ENCODE peak calls at places on chromosomes 11 and 22, in ten cellular contexts. J is GDM1; B is stimulated activated CD4-positive, alpha-beta T cell treated with anti-CD3 and anti-CD28 coated beads, Interleukin-4, amount 100 ng/mL, for 4 hours; G is bronchial epithelial cell; H is NB4; M is fibroblast of lung; P is GM12865; U is HCEC 1CT; N is BE2C; V is midbrain. Q is an unnamed sample.
A peak's percentile ranks its signal among the peaks of the same experiment; 100 is the strongest.

GRCh38 chr11:126146454-126147192 is 64.8 kb downstream of the RPUSD4 start:
- DNase-seq in J (no peak), B (no peak), G (no peak), H (no peak), M (no peak), P (no peak), U (no peak), N (no peak), V (peak; percentile 50), Q (peak; percentile 48)

GRCh38 chr11:74011360-74012071 is 2.6 kb upstream of the UCP3 start:
- DNase-seq in J (no peak), B (peak; percentile 11), G (no peak), H (peak; percentile 65), M (no peak), P (peak; percentile 86), U (no peak), N (no peak), V (no peak), Q (no peak)

GRCh38 chr11:19577391-19577831 is 135.2 kb upstream of the NAV2 start:
- DNase-seq in J (no peak), B (no peak), G (no peak), H (no peak), M (no peak), P (no peak), U (no peak), N (no peak), V (no peak), Q (no peak)

GRCh38 chr11:130415719-130416536 is 12.5 kb downstream of the ADAMTS8 start:
- DNase-seq in J (no peak), B (no peak), G (no peak), H (no peak), M (no peak), P (no peak), U (no peak), N (no peak), V (no peak), Q (no peak)

GRCh38 chr22:30301995-30302809 is 12.9 kb upstream of the CASTOR1 start:
- DNase-seq in J (peak; percentile 76), B (no peak), G (peak; percentile 77), H (peak; percentile 83), M (peak; percentile 86), P (peak; percentile 24), U (peak; percentile 42), N (no peak), V (peak; percentile 34), Q (no peak)

GRCh38 chr11:79095424-79095823 is 345.4 kb downstream of the TENM4 start:
- DNase-seq in J (no peak), B (no peak), G (no peak), H (no peak), M (no peak), P (no peak), U (no peak), N (no peak), V (no peak), Q (no peak)

GRCh38 chr22:39144101-39144815 is 8.2 kb downstream of the CBX7 start:
- DNase-seq in J (peak; percentile 20), B (peak; percentile 37), G (peak; percentile 12), H (peak; percentile 43), M (peak; percentile 41), P (peak; percentile 82), U (peak; percentile 2), N (no peak), V (peak; percentile 10), Q (no peak)

GRCh38 chr11:58965246-58965985 is 26.1 kb downstream of the GLYATL1 start:
- DNase-seq in J (no peak), B (no peak), G (peak; percentile 46), H (no peak), M (no peak), P (no peak), U (peak; percentile 49), N (no peak), V (no peak), Q (no peak)

GRCh38 chr11:17574799-17575144 is 27.7 kb downstream of the OTOG start:
- DNase-seq in J (no peak), B (no peak), G (no peak), H (no peak), M (no peak), P (no peak), U (no peak), N (no peak), V (no peak), Q (no peak)